ENCODE peak calls at places on chromosomes 11 and 22, in five cellular contexts. U is effector memory CD4-positive, alpha-beta T cell; B is mammary epithelial cell; G is PC-9; L is CD8-positive, alpha-beta T cell. Q is an unnamed sample.
A peak's percentile ranks its signal among the peaks of the same experiment; 100 is the strongest.

GRCh38 chr11:79579063-79579462 is 138.2 kb upstream of the TENM4 start:
- DNase-seq in B (no peak), G (no peak), U (no peak), L (no peak), Q (no peak)

GRCh38 chr11:4680341-4680740 is 17.3 kb downstream of the OR51E2 start:
- DNase-seq in U (no peak), G (no peak), B (no peak), L (no peak), Q (no peak)

GRCh38 chr22:30875481-30876215 is 92.9 kb downstream of the MORC2 start:
- DNase-seq in G (no peak), L (no peak), U (no peak), B (no peak), Q (no peak)

GRCh38 chr22:44473166-44473565 is 24.9 kb downstream of the RTL6 start:
- DNase-seq in U (no peak), L (no peak), B (no peak), G (no peak), Q (no peak)

GRCh38 chr22:29306175-29306829 is at the start of gene GAS2L1:
- DNase-seq in G (peak; percentile 66), L (peak; percentile 39), U (no peak), B (peak; percentile 70), Q (no peak)

GRCh38 chr22:39384750-39385480 is 14.7 kb upstream of the TAB1 start:
- DNase-seq in L (no peak), B (no peak), G (peak; percentile 21), U (no peak), Q (no peak)

GRCh38 chr11:7499046-7499445 is 13.7 kb downstream of the OLFML1 start:
- DNase-seq in B (no peak), U (no peak), G (no peak), L (no peak), Q (no peak)

GRCh38 chr11:121389651-121390050 is 62.5 kb upstream of the SORL1 start:
- DNase-seq in L (no peak), U (no peak), B (no peak), G (no peak), Q (no peak)

GRCh38 chr22:19955241-19956128 is 13.9 kb upstream of the TXNRD2 start:
- DNase-seq in U (no peak), G (no peak), B (no peak), L (no peak), Q (no peak)

GRCh38 chr11:116842909-116843308 is 5.5 kb upstream of the APOA1 start:
- DNase-seq in B (no peak), G (no peak), L (no peak), U (no peak), Q (no peak)

GRCh38 chr11:58060939-58061672 is 30.4 kb downstream of the OR6Q1 start:
- DNase-seq in G (no peak), L (no peak), U (no peak), B (peak; percentile 37), Q (no peak)

GRCh38 chr22:43381693-43382092 is 30.1 kb upstream of the MPPED1 start:
- DNase-seq in G (no peak), B (no peak), U (no peak), L (no peak), Q (no peak)

GRCh38 chr11:86537541-86538222 is 134.7 kb downstream of the ME3 start:
- DNase-seq in B (no peak), U (no peak), L (no peak), G (peak; percentile 33), Q (no peak)

GRCh38 chr11:17479284-17480214 is 2.9 kb upstream of the ABCC8 start:
- DNase-seq in G (no peak), U (no peak), L (no peak), B (peak; percentile 48), Q (peak; percentile 4)

GRCh38 chr11:81224396-81224795 is 1509.3 kb downstream of the FAM181B start:
- DNase-seq in U (no peak), B (no peak), G (no peak), L (no peak), Q (no peak)

GRCh38 chr22:21942939-21943338 is 9.7 kb downstream of the PPM1F start:
- DNase-seq in L (no peak), B (no peak), U (no peak), G (no peak), Q (no peak)

DNA sequence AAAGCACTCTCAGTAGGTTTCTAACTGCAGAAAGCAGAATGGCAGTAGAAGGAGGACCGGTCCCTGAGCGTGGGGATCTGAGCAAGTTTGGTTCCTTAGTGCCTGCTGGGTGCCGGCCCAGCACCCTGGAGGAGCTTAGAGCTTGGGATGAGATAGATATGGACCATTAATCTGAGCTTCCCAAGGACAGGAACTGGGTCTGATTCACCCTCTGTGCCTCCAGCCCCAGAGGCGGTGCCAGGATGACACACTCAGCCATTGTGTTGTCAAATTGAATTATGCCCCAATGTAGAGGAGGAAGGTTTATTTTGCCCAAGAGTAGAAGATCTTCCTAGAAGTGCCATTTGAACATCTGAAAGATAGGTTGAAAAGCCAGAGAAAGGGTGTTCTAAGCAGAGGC is 4.3 kb downstream of the ZC3H7B start:
- DNase-seq in L (no peak), U (no peak), B (peak; percentile 74), G (peak; percentile 51), Q (no peak)
- H3K27ac ChIP-seq in L (no peak overlapping the region), U (no peak overlapping the region), B (no peak overlapping the region), G (no peak overlapping the region), Q (no peak overlapping the region)

GRCh38 chr11:12797996-12798395 is 123.8 kb downstream of the TEAD1 start:
- DNase-seq in G (no peak), U (no peak), L (no peak), B (no peak), Q (no peak)

GRCh38 chr11:12800032-12800671 is 125.9 kb downstream of the TEAD1 start:
- DNase-seq in U (no peak), G (peak; percentile 94), L (no peak), B (peak; percentile 87), Q (no peak)

GRCh38 chr11:12798609-12799011 is 124.4 kb downstream of the TEAD1 start:
- DNase-seq in U (no peak), G (no peak), L (no peak), B (peak; percentile 50), Q (peak; percentile 25)

GRCh38 chr11:12801976-12802375 is 127.8 kb downstream of the TEAD1 start:
- DNase-seq in G (peak; percentile 61), L (no peak), B (peak; percentile 56), U (no peak), Q (no peak)

DNA sequence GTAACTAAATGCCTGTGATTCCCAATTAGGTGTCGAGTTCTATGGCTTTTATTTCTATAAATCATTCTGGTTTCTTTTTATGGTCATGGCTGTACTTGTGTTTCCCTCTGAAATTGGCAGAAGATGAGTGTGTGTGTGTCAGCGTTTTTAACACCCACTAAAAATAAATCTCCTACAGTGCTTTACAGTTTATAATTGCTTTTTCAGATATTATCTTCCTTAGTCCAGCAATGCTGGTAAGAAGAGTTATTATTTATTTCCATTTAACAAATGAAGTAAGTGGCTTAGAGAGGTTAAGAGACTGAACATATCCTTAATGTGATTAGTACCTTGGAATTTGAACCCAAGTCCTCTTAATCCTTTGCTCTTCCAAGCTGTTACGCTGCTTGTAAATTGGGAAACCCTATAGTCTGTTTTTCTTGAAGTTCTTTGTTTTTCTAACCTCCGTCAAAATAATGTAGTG is 125.2 kb downstream of the TEAD1 start:
- DNase-seq in U (no peak), B (no peak), L (no peak), G (no peak), Q (no peak)
- H3K27ac ChIP-seq in U (no peak overlapping the region), B (peak overlapping the region; percentile 48), L (no peak overlapping the region), G (peak overlapping the region; percentile 88), Q (no peak overlapping the region)

GRCh38 chr11:118530180-118530682 is 761 bp upstream of the TMEM25 start:
- DNase-seq in B (peak; percentile 12), L (no peak), G (no peak), U (no peak), Q (peak; percentile 55)

GRCh38 chr11:118531597-118532084 is 649 bp downstream of the TMEM25 start:
- DNase-seq in B (no peak), L (no peak), G (no peak), U (no peak), Q (peak; percentile 38)

GRCh38 chr11:118532091-118532490 is 1.1 kb downstream of the TMEM25 start:
- DNase-seq in L (no peak), U (no peak), B (no peak), G (no peak), Q (no peak)

GRCh38 chr11:118529584-118530175 is 1.3 kb upstream of the TMEM25 start:
- DNase-seq in B (no peak), G (no peak), L (no peak), U (no peak), Q (no peak)

GRCh38 chr11:118530683-118531596 is at the start of gene TMEM25:
- DNase-seq in U (peak; percentile 33), L (peak; percentile 76), B (peak; percentile 57), G (no peak), Q (no peak)
- H3K27ac ChIP-seq in U (peak within 1 kb of the TSS; percentile 65), L (peak within 1 kb of the TSS; percentile 67), B (no peak within 1 kb of the TSS), G (no peak within 1 kb of the TSS), Q (peak within 1 kb of the TSS; percentile 76)

DNA sequence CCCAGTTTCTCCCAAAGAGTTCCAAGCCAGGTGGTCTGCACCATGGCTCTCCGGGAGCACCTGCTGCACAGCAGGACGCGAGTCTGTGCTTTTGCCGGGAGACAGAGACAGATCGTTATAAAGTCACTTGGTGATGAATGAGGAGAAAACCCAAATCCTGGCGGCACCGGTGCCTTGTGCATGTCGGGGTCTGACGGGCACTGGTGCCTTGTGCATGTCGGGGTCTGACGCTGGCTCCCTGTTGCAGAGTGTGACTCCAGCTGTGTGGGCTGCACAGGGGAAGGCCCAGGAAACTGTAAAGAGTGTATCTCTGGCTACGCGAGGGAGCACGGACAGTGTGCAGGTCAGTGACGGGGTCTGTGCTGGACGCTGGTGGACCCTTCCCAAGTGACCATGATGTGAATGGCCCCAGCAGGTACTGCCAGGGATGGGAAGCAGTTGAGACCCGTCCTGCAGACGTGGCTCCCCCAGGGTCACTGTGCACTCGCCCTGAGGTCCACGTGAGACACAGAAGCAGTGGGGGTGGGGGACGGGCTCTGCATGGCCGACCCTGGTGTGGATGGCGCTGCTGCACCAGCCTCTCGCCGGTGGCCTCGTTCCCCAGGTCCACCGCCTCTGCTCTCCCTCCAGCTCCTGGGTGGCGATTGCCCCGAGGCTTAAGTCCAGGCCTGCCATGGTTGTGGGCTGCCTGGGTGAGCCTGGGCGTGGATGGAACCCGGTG is 5.8 kb downstream of the CRELD2 start:
- DNase-seq in U (no peak), L (no peak), B (no peak), G (no peak), Q (no peak)
- H3K27ac ChIP-seq in U (peak overlapping the region; percentile 30), L (no peak overlapping the region), B (no peak overlapping the region), G (no peak overlapping the region), Q (no peak overlapping the region)